ENCODE peak calls at places on chromosomes 3 and 15, in nine cellular contexts. I is stimulated activated CD4-positive, alpha-beta T cell treated with anti-CD3 and anti-CD28 coated beads, TNF-alpha, amount 100 ng/mL, for 24 hours; J is T-helper 9 cell; K is AG09319; U is COR-L47; E is endothelial cell; W is GM04504; A is stimulated activated CD8-positive, alpha-beta memory T cell treated with anti-CD3 and anti-CD28 coated beads, Interleukin-2, amount 100 ng/mL, for 1 hour; T is nephron progenitor cell. C is an unnamed sample.

GRCh38 chr3:98521897-98522537 is 685 bp downstream of the CLDND1 start:
- DNase-seq in U (peak), I (peak), T (peak), K (peak), J (peak), W (no peak), E (peak), A (no peak), C (peak)

GRCh38 chr15:33722005-33722672 is 246.2 kb upstream of the CHRM5 start:
- DNase-seq in W (no peak), U (no peak), E (no peak), T (no peak), J (no peak), I (no peak), A (no peak), K (no peak), C (no peak)

GRCh38 chr15:32867313-32867626 is 149.5 kb downstream of the GREM1 start:
- DNase-seq in T (no peak), U (no peak), W (no peak), K (no peak), A (no peak), I (no peak), J (no peak), E (no peak), C (no peak)

GRCh38 chr3:10716964-10717363 is 99.1 kb upstream of the SLC6A11 start:
- DNase-seq in E (no peak), U (no peak), I (no peak), J (no peak), K (no peak), A (no peak), W (no peak), T (no peak), C (no peak)

GRCh38 chr15:69628256-69629093 is 175.9 kb downstream of the RPLP1 start:
- DNase-seq in E (no peak), T (no peak), K (no peak), J (no peak), I (no peak), W (no peak), U (no peak), A (no peak), C (no peak)

GRCh38 chr3:49701388-49702077 is 12.2 kb downstream of the RNF123 start:
- DNase-seq in K (no peak), U (no peak), W (no peak), T (peak), I (no peak), J (no peak), E (peak), A (no peak), C (no peak)

GRCh38 chr3:50189274-50189673 is 2.1 kb upstream of the GNAT1 start:
- DNase-seq in A (no peak), K (peak), W (peak), U (peak), T (peak), J (no peak), I (no peak), E (peak), C (no peak)

GRCh38 chr3:15292765-15293522 is 39.4 kb downstream of the SH3BP5 start:
- DNase-seq in J (no peak), E (no peak), K (no peak), I (no peak), A (no peak), W (no peak), U (no peak), T (peak), C (no peak)

GRCh38 chr15:75179773-75180140 is 21.9 kb upstream of the C15orf39 start:
- DNase-seq in A (no peak), E (no peak), J (no peak), I (no peak), U (no peak), W (no peak), T (no peak), K (no peak), C (no peak)

GRCh38 chr3:52021869-52022268 is 26.2 kb upstream of the RPL29 start:
- DNase-seq in U (peak), E (no peak), K (no peak), W (no peak), J (no peak), I (no peak), A (no peak), T (no peak), C (no peak)

C was measured in T-helper 22 cell.